ENCODE peak calls at places on chromosomes 2 and 18, in five cellular contexts. N is Calu3, S is prostate gland, K is right lobe of liver, J is nephron progenitor cell. F is an unnamed sample.

GRCh38 chr2:136932700-136933099 is 167.4 kb downstream of the THSD7B start:
- DNase-seq in K (no peak), S (no peak), J (peak), N (peak), F (no peak)

GRCh38 chr2:104774631-104775030 is 79.3 kb upstream of the POU3F3 start:
- DNase-seq in S (no peak), K (no peak), N (no peak), J (no peak), F (no peak)

GRCh38 chr18:46297124-46297523 is 192.9 kb downstream of the HAUS1 start:
- DNase-seq in N (no peak), K (no peak), J (no peak), S (no peak), F (no peak)

GRCh38 chr2:3007135-3007534 is 370.5 kb downstream of the EIPR1 start:
- DNase-seq in J (no peak), K (no peak), N (no peak), S (no peak), F (no peak)

GRCh38 chr2:85330839-85331636 is 3.2 kb upstream of the TGOLN2 start:
- DNase-seq in S (no peak), J (no peak), K (no peak), N (no peak), F (no peak)

GRCh38 chr18:79786781-79787526 is 10.8 kb upstream of the KCNG2 start:
- DNase-seq in J (no peak), K (peak), N (no peak), S (no peak), F (no peak)

GRCh38 chr18:62085766-62086165 is 101.1 kb downstream of the PIGN start:
- DNase-seq in N (no peak), K (no peak), S (no peak), J (no peak), F (no peak)

GRCh38 chr2:20915271-20915670 is 92.4 kb upstream of the LDAH start:
- DNase-seq in K (no peak), J (no peak), N (no peak), S (no peak), F (no peak)

GRCh38 chr2:100350661-100351185 is 28.4 kb upstream of the LONRF2 start:
- DNase-seq in K (no peak), N (no peak), S (no peak), J (no peak), F (no peak)

GRCh38 chr2:186852508-186852907 is 3.5 kb upstream of the ZSWIM2 start:
- DNase-seq in K (no peak), J (no peak), S (no peak), N (no peak), F (no peak)

GRCh38 chr18:48813833-48814489 is 136.8 kb downstream of the SMAD7 start:
- DNase-seq in N (peak), K (peak), S (no peak), J (peak), F (no peak)

GRCh38 chr2:237824085-237824484 is 25.5 kb downstream of the RBM44 start:
- DNase-seq in J (no peak), K (no peak), N (no peak), S (no peak), F (no peak)

GRCh38 chr2:223101340-223102039 is 49.5 kb downstream of the KCNE4 start:
- DNase-seq in K (no peak), J (no peak), N (peak), S (no peak), F (peak)

GRCh38 chr2:204258900-204259299 is 286.4 kb upstream of the PARD3B start:
- DNase-seq in S (no peak), J (no peak), K (no peak), N (no peak), F (no peak)

GRCh38 chr2:169354244-169354643 is 8.1 kb downstream of the LRP2 start:
- DNase-seq in K (no peak), N (no peak), J (no peak), S (no peak), F (no peak)

GRCh38 chr2:181178823-181179412 is 198.5 kb downstream of the UBE2E3 start:
- DNase-seq in J (peak), K (no peak), S (no peak), N (peak), F (no peak)

DNA sequence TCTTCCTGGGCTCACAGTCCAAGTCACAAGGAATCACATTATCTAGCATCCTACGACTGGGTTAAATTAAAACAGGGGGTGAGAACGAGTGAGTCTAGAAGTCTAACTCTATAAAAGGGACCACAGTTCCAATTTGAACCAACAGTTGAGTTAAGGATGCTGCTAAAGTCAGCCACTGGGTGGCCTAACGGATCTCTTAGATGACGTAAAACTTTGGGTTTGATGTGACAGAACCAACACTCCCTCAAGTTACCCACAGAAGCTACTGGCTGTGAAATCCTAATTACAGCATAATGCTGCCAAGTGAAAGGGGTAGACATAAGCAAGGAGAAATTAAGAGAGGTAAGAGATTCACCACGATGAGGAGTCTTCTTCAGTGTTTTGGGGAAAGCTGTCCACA is 32.7 kb upstream of the RUFY4 start:
- DNase-seq in J (no peak), K (no peak), S (no peak), N (no peak), F (no peak)
- TF ChIP-seq CTCF in J (no peak), K (no peak), S (no peak), N (no peak), F (no peak)

GRCh38 chr18:55475916-55476315 is 112.1 kb downstream of the TCF4 start:
- DNase-seq in J (no peak), N (no peak), S (no peak), K (no peak), F (no peak)

GRCh38 chr18:55475467-55475866 is 112.5 kb downstream of the TCF4 start:
- DNase-seq in N (no peak), S (no peak), K (no peak), J (no peak), F (no peak)

GRCh38 chr18:55478301-55478660 is 109.7 kb downstream of the TCF4 start:
- DNase-seq in J (no peak), S (no peak), K (no peak), N (no peak), F (no peak)

GRCh38 chr18:55479656-55480420 is 108.2 kb downstream of the TCF4 start:
- DNase-seq in K (no peak), N (no peak), S (no peak), J (no peak), F (no peak)

GRCh38 chr18:55477537-55478300 is 110.3 kb downstream of the TCF4 start:
- DNase-seq in J (no peak), S (peak), K (no peak), N (peak), F (peak)
- TF ChIP-seq CTCF in J (no peak), S (peak), K (peak), N (no peak), F (peak)

GRCh38 chr2:154623819-154624218 is 74.7 kb upstream of the KCNJ3 start:
- DNase-seq in K (no peak), N (peak), S (peak), J (peak), F (peak)
- TF ChIP-seq CTCF in K (peak), N (peak), S (peak), J (peak), F (peak)

DNA sequence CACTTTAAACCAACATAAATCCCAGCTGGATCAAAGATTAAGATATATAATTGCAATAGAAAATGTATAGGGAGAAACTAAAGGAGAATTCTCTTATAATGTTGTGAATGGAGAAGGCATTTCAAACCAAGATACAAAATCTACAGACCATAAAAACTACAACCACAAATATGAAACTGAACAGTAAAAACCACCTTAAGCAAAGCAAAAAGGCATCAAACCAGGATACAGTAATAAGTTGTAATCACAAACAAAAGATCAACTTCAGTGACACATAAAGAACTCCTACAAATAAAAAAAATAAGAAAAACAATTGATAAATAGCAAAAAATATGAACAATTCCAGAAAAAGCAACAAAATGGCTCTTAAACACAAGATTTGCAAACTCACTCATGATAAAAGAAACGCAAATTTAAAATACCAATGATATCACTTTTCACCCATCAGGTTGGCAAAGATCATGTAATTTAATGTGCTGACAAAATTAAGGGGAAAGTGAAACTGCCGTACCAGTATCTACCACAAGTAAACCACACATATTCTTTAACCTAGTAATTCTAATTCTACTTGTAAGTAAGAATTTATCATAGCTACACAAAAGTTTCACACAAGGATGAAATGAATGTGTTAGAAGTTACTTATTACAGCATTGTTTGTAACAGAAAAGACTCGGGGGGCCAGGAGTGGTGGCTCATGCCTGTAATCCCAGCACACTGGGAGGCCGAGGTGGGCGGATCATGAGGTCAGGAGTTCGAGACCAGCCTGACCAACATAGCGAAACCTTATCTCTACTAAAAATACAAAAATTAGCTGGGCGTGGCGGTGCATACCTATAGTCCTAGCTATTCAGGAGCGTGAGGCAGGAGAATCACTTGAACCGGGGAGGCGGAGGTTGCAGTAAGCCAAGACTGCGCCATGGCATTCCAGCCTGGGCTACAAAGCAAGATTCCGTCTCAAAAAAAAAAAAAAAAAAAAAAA is 101.9 kb downstream of the USP34 start:
- DNase-seq in K (no peak), N (no peak), S (no peak), J (no peak), F (no peak)
- TF ChIP-seq CTCF in K (no peak), N (no peak), S (no peak), J (no peak), F (no peak)

DNA sequence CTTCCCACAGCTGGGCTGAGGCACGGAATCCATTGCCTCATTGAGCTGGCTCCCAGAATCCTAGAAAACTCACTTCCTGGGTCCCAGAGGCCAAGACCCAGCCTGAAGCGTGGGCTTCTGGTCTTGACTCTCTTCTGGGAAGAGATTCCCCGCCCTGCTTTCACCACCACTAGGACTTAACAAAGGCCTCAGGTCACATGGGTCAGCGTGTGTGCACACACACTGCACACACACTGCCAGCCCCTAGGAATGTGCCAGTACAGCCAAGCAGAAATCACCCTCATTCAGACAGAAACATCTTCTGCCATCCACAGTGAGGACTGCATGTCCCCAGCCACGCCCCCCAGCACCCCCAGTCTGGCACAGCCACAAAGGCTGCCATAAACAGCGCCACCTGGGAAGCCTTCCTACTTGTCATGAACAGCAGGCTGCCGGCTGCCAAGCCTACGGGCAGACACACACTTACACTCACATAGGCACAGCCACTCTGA is 165.7 kb downstream of the TNS1 start:
- DNase-seq in S (peak), K (peak), J (peak), N (no peak), F (peak)
- TF ChIP-seq CTCF in S (peak), K (no peak), J (no peak), N (no peak), F (no peak)

GRCh38 chr18:54671291-54671881 is 80.3 kb downstream of the DYNAP start:
- DNase-seq in K (no peak), S (no peak), J (no peak), N (peak), F (no peak)
- TF ChIP-seq CTCF in K (peak), S (peak), J (peak), N (peak), F (peak)